ENCODE peak calls at places on chromosomes 1 and 21, in eight cellular contexts. P is SK-N-SH; W is stomach; C is cardiac muscle cell; V is foreskin keratinocyte; J is uterus; M is thoracic aorta; L is CD8-positive, alpha-beta T cell. E is an unnamed sample.

GRCh38 chr1:234619071-234619480 is 9.1 kb upstream of the IRF2BP2 start:
- DNase-seq in C (no peak), P (no peak), J (no peak), V (peak; percentile 65), W (no peak), L (no peak), M (no peak), E (no peak)

GRCh38 chr1:197013234-197013633 is 35.9 kb downstream of the CFHR5 start:
- DNase-seq in M (no peak), J (no peak), L (no peak), V (no peak), W (no peak), P (no peak), C (no peak), E (no peak)

GRCh38 chr1:70440642-70441391 is 29.7 kb downstream of the CTH start:
- DNase-seq in L (no peak), W (no peak), M (no peak), V (no peak), J (no peak), P (no peak), C (no peak), E (no peak)

GRCh38 chr1:155295183-155295941 is 5.9 kb downstream of the PKLR start:
- DNase-seq in P (no peak), C (no peak), L (no peak), J (no peak), W (no peak), V (no peak), M (no peak), E (no peak)

GRCh38 chr1:20873311-20873710 is 86.2 kb upstream of the HP1BP3 start:
- DNase-seq in M (no peak), V (no peak), C (no peak), J (no peak), L (no peak), W (no peak), P (no peak), E (no peak)

GRCh38 chr1:168084396-168085231 is 52.1 kb downstream of the GPR161 start:
- DNase-seq in P (peak; percentile 74), V (no peak), J (peak; percentile 68), C (peak; percentile 75), W (peak; percentile 49), M (no peak), L (peak; percentile 19), E (no peak)

GRCh38 chr1:152880907-152881306 is 2.8 kb downstream of the SMCP start:
- DNase-seq in W (no peak), M (no peak), J (no peak), L (no peak), V (no peak), C (no peak), P (no peak), E (no peak)

GRCh38 chr1:205229399-205229861 is 1.7 kb downstream of the TMCC2 start:
- DNase-seq in C (peak; percentile 59), M (no peak), V (peak; percentile 55), W (peak; percentile 57), J (peak; percentile 73), P (peak; percentile 91), L (peak; percentile 42), E (peak; percentile 59)

GRCh38 chr1:151934048-151934493 is 24.8 kb upstream of the THEM4 start:
- DNase-seq in C (peak; percentile 65), L (peak; percentile 10), J (peak; percentile 39), V (peak; percentile 51), P (peak; percentile 52), W (peak; percentile 40), M (no peak), E (no peak)

GRCh38 chr1:95287078-95287477 is 53.1 kb downstream of the RWDD3 start:
- DNase-seq in M (no peak), P (peak; percentile 45), C (peak; percentile 21), W (no peak), J (no peak), L (no peak), V (no peak), E (no peak)

GRCh38 chr1:1989759-1990158 is 13.8 kb downstream of the CFAP74 start:
- DNase-seq in W (no peak), P (no peak), J (no peak), V (no peak), L (no peak), C (no peak), M (no peak), E (no peak)

GRCh38 chr1:210328032-210328745 is 513 bp upstream of the HHAT start:
- DNase-seq in V (peak; percentile 11), L (no peak), W (no peak), J (peak; percentile 45), C (peak; percentile 12), M (no peak), P (peak; percentile 49), E (no peak)

GRCh38 chr21:38914531-38915385 is 109.0 kb downstream of the ETS2 start:
- DNase-seq in W (no peak), J (peak; percentile 38), V (no peak), L (no peak), P (no peak), M (no peak), C (peak; percentile 53), E (no peak)

GRCh38 chr1:157101196-157101595 is 1.6 kb upstream of the ETV3L start:
- DNase-seq in V (peak; percentile 68), P (no peak), W (no peak), J (no peak), M (no peak), C (no peak), L (no peak), E (no peak)

GRCh38 chr1:95679262-95679661 is 445.3 kb downstream of the RWDD3 start:
- DNase-seq in W (no peak), P (no peak), L (no peak), M (no peak), J (no peak), C (no peak), V (no peak), E (no peak)

GRCh38 chr1:45752014-45752413 is 1.6 kb upstream of the IPP start:
- DNase-seq in L (no peak), J (no peak), M (no peak), V (no peak), C (no peak), P (no peak), W (no peak), E (no peak)

GRCh38 chr21:38959686-38960049 is 153.9 kb downstream of the ETS2 start:
- DNase-seq in M (no peak), C (no peak), V (no peak), L (no peak), P (no peak), J (peak; percentile 38), W (no peak), E (no peak)

GRCh38 chr1:119713039-119713537 is 1.4 kb downstream of the PHGDH start:
- DNase-seq in V (no peak), J (no peak), P (peak; percentile 38), M (no peak), L (no peak), C (peak; percentile 20), W (no peak), E (no peak)

GRCh38 chr1:35783055-35783583 is 13.3 kb upstream of the CLSPN start:
- DNase-seq in C (no peak), M (no peak), P (no peak), J (no peak), V (no peak), L (no peak), W (no peak), E (no peak)

GRCh38 chr1:160425847-160426246 is 25.5 kb downstream of the VANGL2 start:
- DNase-seq in M (no peak), J (no peak), P (no peak), C (no peak), V (no peak), W (no peak), L (no peak), E (no peak)

GRCh38 chr1:201999625-202000238 is 10.7 kb upstream of the ELF3 start:
- DNase-seq in L (no peak), J (no peak), V (no peak), M (no peak), P (peak; percentile 76), W (peak; percentile 55), C (peak; percentile 78), E (no peak)
- H3K27ac ChIP-seq in L (no peak overlapping the region), J (no peak overlapping the region), V (no peak overlapping the region), M (no peak overlapping the region), P (no peak overlapping the region), W (no peak overlapping the region), C (no peak overlapping the region), E (no peak overlapping the region)

DNA sequence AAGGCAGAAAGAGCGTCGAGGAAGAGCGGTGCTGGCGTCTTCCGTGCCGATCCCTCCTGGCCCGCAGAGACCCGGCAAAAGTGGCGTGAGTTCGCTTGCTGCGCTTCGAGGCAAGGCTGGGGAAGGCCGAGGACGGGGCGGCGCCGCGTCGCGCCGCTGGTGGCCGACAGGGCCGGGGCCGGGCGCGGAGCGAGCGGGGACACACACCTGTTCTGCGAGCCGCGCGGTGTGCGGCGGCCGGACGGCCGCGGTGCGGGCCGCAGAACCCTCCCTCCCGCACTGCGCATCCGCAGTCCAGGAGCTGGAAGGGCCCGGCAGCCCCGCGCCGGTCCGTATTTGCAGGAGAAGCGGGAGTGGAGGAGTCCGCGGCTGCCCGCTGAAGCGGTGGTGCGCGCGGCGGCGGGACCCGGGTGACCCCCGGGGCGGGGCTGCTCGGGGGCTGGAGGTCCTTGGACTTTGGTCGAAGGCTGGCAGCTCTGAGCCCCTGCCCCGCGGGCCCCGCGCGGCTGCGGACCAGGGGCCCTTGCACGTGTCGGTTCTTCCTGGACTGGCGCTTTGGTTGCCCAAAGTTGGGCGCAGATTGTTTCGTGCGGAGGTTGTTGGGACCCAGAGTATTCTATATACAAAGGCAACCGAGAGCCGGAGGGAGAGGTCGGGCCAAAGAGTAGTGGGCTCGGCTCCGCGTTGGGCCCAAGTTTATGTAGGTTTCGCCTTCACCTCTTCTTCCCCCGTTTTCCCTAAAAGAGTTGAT is 2.5 kb downstream of the RNF220 start:
- DNase-seq in M (no peak), V (no peak), C (peak; percentile 34), W (no peak), J (no peak), P (peak; percentile 46), L (no peak), E (no peak)
- H3K27ac ChIP-seq in M (peak overlapping the region; percentile 41), V (no peak overlapping the region), C (no peak overlapping the region), W (no peak overlapping the region), J (no peak overlapping the region), P (no peak overlapping the region), L (no peak overlapping the region), E (peak overlapping the region; percentile 93)

GRCh38 chr1:94183197-94183815 is 54.1 kb downstream of the ARHGAP29 start:
- DNase-seq in P (no peak), C (peak; percentile 19), V (no peak), L (no peak), J (no peak), M (no peak), W (no peak), E (no peak)
- H3K27ac ChIP-seq in P (no peak overlapping the region), C (no peak overlapping the region), V (no peak overlapping the region), L (no peak overlapping the region), J (no peak overlapping the region), M (no peak overlapping the region), W (no peak overlapping the region), E (no peak overlapping the region)

DNA sequence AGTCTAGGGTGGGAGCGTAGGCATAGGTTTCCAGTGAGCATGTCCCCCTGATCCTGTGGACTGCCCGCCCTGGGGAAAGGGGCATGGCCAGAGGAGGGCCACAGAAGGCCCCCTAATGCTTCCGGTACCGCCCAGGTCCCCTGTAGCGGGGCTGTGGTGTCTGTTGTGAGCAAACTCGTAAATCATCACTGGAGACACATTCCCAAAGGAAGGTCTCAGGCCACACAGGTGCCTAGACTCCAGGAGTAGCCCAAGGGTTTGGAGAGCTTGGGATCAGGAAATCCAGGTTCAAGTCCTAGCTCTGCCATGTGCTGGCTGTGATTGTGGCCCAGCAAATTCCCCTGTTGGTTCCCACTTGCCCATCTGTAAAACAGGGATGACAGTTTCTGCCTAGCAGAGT is 20.2 kb downstream of the NKAIN1 start:
- DNase-seq in C (no peak), M (no peak), L (no peak), P (no peak), J (no peak), V (no peak), W (no peak), E (no peak)
- H3K27ac ChIP-seq in C (no peak overlapping the region), M (no peak overlapping the region), L (no peak overlapping the region), P (no peak overlapping the region), J (no peak overlapping the region), V (no peak overlapping the region), W (no peak overlapping the region), E (peak overlapping the region; percentile 94)

GRCh38 chr1:23422955-23423354 is 1.6 kb downstream of the TCEA3 start:
- DNase-seq in M (no peak), V (no peak), P (no peak), J (no peak), C (no peak), L (no peak), W (no peak), E (no peak)
- H3K27ac ChIP-seq in M (peak overlapping the region; percentile 81), V (no peak overlapping the region), P (no peak overlapping the region), J (peak overlapping the region; percentile 68), C (peak overlapping the region; percentile 95), L (peak overlapping the region; percentile 40), W (peak overlapping the region; percentile 94), E (no peak overlapping the region)

E was measured in substantia nigra.